ENCODE peak calls at places on chromosomes 4 and X, in ten cellular contexts. H is mammary epithelial cell, A is breast epithelium, V is transverse colon, W is astrocyte of the spinal cord, I is foreskin keratinocyte, C is mucosa of descending colon, U is MM.1S, T is nephron progenitor cell, E is left lung. L is an unnamed sample.
A peak's percentile ranks its signal among the peaks of the same experiment; 100 is the strongest.

GRCh38 chrX:130024127-130024526 is 41.7 kb downstream of the BCORL1 start:
- DNase-seq in H (peak; percentile 4), A (peak; percentile 51), V (peak; percentile 84), W (peak; percentile 25), I (peak; percentile 3), C (peak; percentile 88), U (peak; percentile 72), T (peak; percentile 81), E (peak; percentile 84), L (peak; percentile 78)

GRCh38 chrX:3651272-3651671 is 62.2 kb downstream of the PRKX start:
- DNase-seq in H (peak; percentile 8), A (no peak), V (no peak), W (peak; percentile 77), I (no peak), C (no peak), U (peak; percentile 7), T (no peak), E (no peak), L (no peak)

GRCh38 chrX:132040066-132040465 is 17.0 kb downstream of the STK26 start:
- DNase-seq in H (no peak), A (no peak), V (no peak), W (no peak), I (no peak), C (no peak), U (no peak), T (no peak), E (no peak), L (no peak)

GRCh38 chr4:56907489-56908205 is at the start of gene REST:
- DNase-seq in H (peak; percentile 55), A (peak; percentile 80), V (peak; percentile 88), W (peak; percentile 56), I (no peak), C (peak; percentile 90), U (peak; percentile 74), T (peak; percentile 86), E (peak; percentile 85), L (peak; percentile 84)

GRCh38 chrX:103397707-103398106 is 21.4 kb downstream of the BEX3 start:
- DNase-seq in H (no peak), A (no peak), V (no peak), W (no peak), I (no peak), C (no peak), U (no peak), T (no peak), E (no peak), L (no peak)

GRCh38 chr4:174575436-174575835 is 53.1 kb upstream of the HPGD start:
- DNase-seq in H (no peak), A (no peak), V (no peak), W (no peak), I (no peak), C (no peak), U (no peak), T (no peak), E (no peak), L (no peak)

GRCh38 chr4:108502366-108502765 is 118.0 kb upstream of the RPL34 start:
- DNase-seq in H (peak; percentile 76), A (no peak), V (no peak), W (no peak), I (peak; percentile 45), C (no peak), U (no peak), T (no peak), E (no peak), L (no peak)

GRCh38 chr4:1401409-1402020 is 4.7 kb downstream of the NKX1-1 start:
- DNase-seq in H (no peak), A (peak; percentile 48), V (no peak), W (no peak), I (no peak), C (no peak), U (no peak), T (peak; percentile 5), E (peak; percentile 21), L (peak; percentile 64)

GRCh38 chr4:121277194-121278105 is 103.4 kb downstream of the QRFPR start:
- DNase-seq in H (peak; percentile 11), A (no peak), V (peak; percentile 16), W (no peak), I (no peak), C (no peak), U (peak; percentile 46), T (peak; percentile 3), E (no peak), L (no peak)

GRCh38 chr4:113773756-113774155 is 12.2 kb upstream of the CAMK2D start:
- DNase-seq in H (peak; percentile 42), A (no peak), V (no peak), W (no peak), I (no peak), C (no peak), U (no peak), T (no peak), E (no peak), L (no peak)

GRCh38 chr4:22504931-22505330 is 10.9 kb downstream of the ADGRA3 start:
- DNase-seq in H (peak; percentile 54), A (no peak), V (no peak), W (no peak), I (no peak), C (no peak), U (no peak), T (no peak), E (no peak), L (no peak)

GRCh38 chr4:3021127-3021526 is 53.2 kb downstream of the HTT-AS start:
- DNase-seq in H (no peak), A (no peak), V (no peak), W (no peak), I (no peak), C (no peak), U (no peak), T (no peak), E (no peak), L (no peak)

GRCh38 chrX:1443496-1444075 is 9.1 kb downstream of the ASMTL start:
- DNase-seq in H (no peak), A (peak; percentile 36), V (no peak), W (no peak), I (no peak), C (peak; percentile 14), U (no peak), T (no peak), E (no peak), L (peak; percentile 69)

GRCh38 chr4:26320159-26320452 is 708 bp upstream of the RBPJ start:
- DNase-seq in H (no peak), A (no peak), V (no peak), W (no peak), I (peak; percentile 64), C (no peak), U (peak; percentile 39), T (no peak), E (no peak), L (no peak)

GRCh38 chr4:19850909-19851308 is 400.8 kb upstream of the SLIT2 start:
- DNase-seq in H (peak; percentile 27), A (no peak), V (no peak), W (peak; percentile 95), I (peak; percentile 81), C (no peak), U (no peak), T (no peak), E (no peak), L (no peak)

GRCh38 chr4:3868146-3868840 is 102.1 kb downstream of the ADRA2C start:
- DNase-seq in H (no peak), A (no peak), V (no peak), W (no peak), I (no peak), C (no peak), U (peak; percentile 18), T (peak; percentile 75), E (no peak), L (peak; percentile 29)

GRCh38 chrX:55787063-55787462 is 69.5 kb downstream of the RRAGB start:
- DNase-seq in H (no peak), A (no peak), V (no peak), W (no peak), I (no peak), C (no peak), U (no peak), T (no peak), E (no peak), L (no peak)

GRCh38 chrX:139542652-139543051 is 12.1 kb downstream of the F9 start:
- DNase-seq in H (no peak), A (no peak), V (no peak), W (no peak), I (no peak), C (no peak), U (no peak), T (no peak), E (no peak), L (no peak)

GRCh38 chr4:176383273-176384077 is 63.7 kb downstream of the SPCS3 start:
- DNase-seq in H (peak; percentile 26), A (no peak), V (no peak), W (peak; percentile 72), I (no peak), C (no peak), U (no peak), T (no peak), E (no peak), L (no peak)

GRCh38 chr4:125432078-125432477 is 117.3 kb downstream of the FAT4 start:
- DNase-seq in H (no peak), A (no peak), V (no peak), W (peak; percentile 12), I (no peak), C (no peak), U (no peak), T (peak; percentile 11), E (no peak), L (no peak)
- TF ChIP-seq CTCF in H (no peak), A (no peak), V (no peak), W (peak; percentile 25), I (no peak), C (no peak), U (no peak), T (peak; percentile 11), E (no peak), L (no peak)

DNA sequence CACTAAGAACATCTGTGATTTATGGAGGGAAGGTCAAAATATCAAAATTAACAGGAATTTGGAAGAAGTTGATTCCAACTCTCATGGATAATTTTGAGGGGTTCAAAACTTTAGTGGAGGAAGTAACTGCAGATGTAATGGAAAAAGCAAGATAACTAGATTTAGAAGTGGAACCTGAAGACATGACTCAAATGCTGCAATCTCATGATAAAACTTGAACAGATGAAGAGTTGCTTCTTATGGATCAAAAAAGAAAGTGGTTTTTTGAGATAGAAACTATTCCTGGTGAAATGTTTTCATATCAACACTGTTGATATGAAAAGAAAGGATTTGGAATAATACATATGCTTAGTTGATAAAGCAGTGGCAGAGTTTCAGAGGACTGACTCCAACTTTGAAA is 9.7 kb downstream of the TMPRSS11F start:
- DNase-seq in H (no peak), A (no peak), V (no peak), W (no peak), I (no peak), C (no peak), U (no peak), T (no peak), E (no peak), L (no peak)
- TF ChIP-seq CTCF in H (no peak), A (no peak), V (no peak), W (no peak), I (no peak), C (no peak), U (no peak), T (no peak), E (no peak), L (no peak)

GRCh38 chrX:70664726-70665125 is 220.1 kb downstream of the DLG3 start:
- DNase-seq in H (peak; percentile 9), A (no peak), V (no peak), W (peak; percentile 36), I (no peak), C (no peak), U (peak; percentile 48), T (no peak), E (no peak), L (no peak)
- TF ChIP-seq CTCF in H (peak; percentile 47), A (no peak), V (peak; percentile 17), W (peak; percentile 34), I (peak; percentile 54), C (no peak), U (peak; percentile 45), T (peak; percentile 20), E (no peak), L (no peak)

GRCh38 chr4:17762705-17763104 is 18.7 kb downstream of the FAM184B start:
- DNase-seq in H (peak; percentile 67), A (no peak), V (no peak), W (peak; percentile 22), I (peak; percentile 52), C (no peak), U (no peak), T (no peak), E (no peak), L (no peak)
- TF ChIP-seq CTCF in H (peak; percentile 78), A (no peak), V (no peak), W (peak; percentile 21), I (peak; percentile 75), C (no peak), U (peak; percentile 24), T (no peak), E (no peak), L (no peak)